ENCODE peak calls at places on chromosomes 6 and 20, in seven cellular contexts. One of them, this sample, is unnamed.

GRCh38 chr6:137689377-137689776 is 177.7 kb upstream of the TNFAIP3 start:
- DNase-seq in K562: no peak
- DNase-seq in HCT116: no peak
- DNase-seq in H1: no peak
- DNase-seq in HepG2: peak; percentile 30
- DNase-seq in GM12878: no peak
- DNase-seq in SK-N-SH: no peak
- DNase-seq in this sample: no peak

GRCh38 chr20:23795526-23795925 is 31.0 kb downstream of the CST2 start:
- DNase-seq in H1: no peak
- DNase-seq in SK-N-SH: no peak
- DNase-seq in HepG2: no peak
- DNase-seq in K562: no peak
- DNase-seq in HCT116: no peak
- DNase-seq in GM12878: no peak
- DNase-seq in this sample: no peak

GRCh38 chr20:15220009-15220656 is 882.7 kb upstream of the FLRT3 start:
- DNase-seq in H1: no peak
- DNase-seq in HCT116: no peak
- DNase-seq in GM12878: no peak
- DNase-seq in HepG2: no peak
- DNase-seq in SK-N-SH: no peak
- DNase-seq in K562: no peak
- DNase-seq in this sample: no peak

GRCh38 chr6:31663961-31664789 is 622 bp downstream of the GPANK1 start:
- DNase-seq in H1: no peak
- DNase-seq in SK-N-SH: no peak
- DNase-seq in GM12878: no peak
- DNase-seq in HepG2: no peak
- DNase-seq in HCT116: no peak
- DNase-seq in K562: peak; percentile 88
- DNase-seq in this sample: no peak

GRCh38 chr20:822651-823325 is 10.7 kb upstream of the FAM110A start:
- DNase-seq in H1: no peak
- DNase-seq in SK-N-SH: no peak
- DNase-seq in HepG2: no peak
- DNase-seq in GM12878: no peak
- DNase-seq in K562: no peak
- DNase-seq in HCT116: no peak
- DNase-seq in this sample: no peak

GRCh38 chr6:151379933-151380847 is 11.2 kb downstream of the ZBTB2 start:
- DNase-seq in K562: no peak
- DNase-seq in GM12878: no peak
- DNase-seq in H1: no peak
- DNase-seq in SK-N-SH: no peak
- DNase-seq in HepG2: no peak
- DNase-seq in HCT116: no peak
- DNase-seq in this sample: no peak

GRCh38 chr6:135183532-135184440 is 2.7 kb downstream of the MYB start:
- DNase-seq in SK-N-SH: peak; percentile 47
- DNase-seq in GM12878: no peak
- DNase-seq in H1: peak; percentile 79
- DNase-seq in HCT116: peak; percentile 83
- DNase-seq in K562: peak; percentile 77
- DNase-seq in HepG2: peak; percentile 55
- DNase-seq in this sample: peak; percentile 41

GRCh38 chr20:1734269-1734858 is 76.8 kb upstream of the SIRPG start:
- DNase-seq in H1: no peak
- DNase-seq in HepG2: peak; percentile 23
- DNase-seq in GM12878: no peak
- DNase-seq in HCT116: no peak
- DNase-seq in SK-N-SH: no peak
- DNase-seq in K562: no peak
- DNase-seq in this sample: peak; percentile 45

GRCh38 chr6:57127763-57128162 is 37.8 kb downstream of the ZNF451 start:
- DNase-seq in K562: no peak
- DNase-seq in H1: no peak
- DNase-seq in HCT116: no peak
- DNase-seq in HepG2: peak; percentile 20
- DNase-seq in GM12878: no peak
- DNase-seq in SK-N-SH: no peak
- DNase-seq in this sample: no peak

GRCh38 chr6:82751718-82752117 is 313.9 kb downstream of the UBE3D start:
- DNase-seq in K562: no peak
- DNase-seq in HepG2: no peak
- DNase-seq in GM12878: no peak
- DNase-seq in H1: no peak
- DNase-seq in SK-N-SH: no peak
- DNase-seq in HCT116: no peak
- DNase-seq in this sample: no peak

GRCh38 chr6:37011656-37012378 is 6.4 kb downstream of the FGD2 start:
- DNase-seq in SK-N-SH: no peak
- DNase-seq in H1: no peak
- DNase-seq in HCT116: no peak
- DNase-seq in K562: no peak
- DNase-seq in GM12878: no peak
- DNase-seq in HepG2: no peak
- DNase-seq in this sample: no peak

GRCh38 chr20:64080013-64080812 is at the start of gene OPRL1:
- DNase-seq in H1: peak; percentile 74
- DNase-seq in K562: no peak
- DNase-seq in SK-N-SH: no peak
- DNase-seq in HCT116: no peak
- DNase-seq in GM12878: no peak
- DNase-seq in HepG2: no peak
- DNase-seq in this sample: no peak

GRCh38 chr6:156833755-156834154 is 56.6 kb downstream of the ARID1B start:
- DNase-seq in HepG2: no peak
- DNase-seq in SK-N-SH: no peak
- DNase-seq in H1: no peak
- DNase-seq in GM12878: no peak
- DNase-seq in HCT116: no peak
- DNase-seq in K562: no peak
- DNase-seq in this sample: no peak
- TF ChIP-seq JUND in HepG2: no peak
- TF ChIP-seq JUND in SK-N-SH: no peak
- TF ChIP-seq JUND in H1: no peak
- TF ChIP-seq JUND in GM12878: no peak
- TF ChIP-seq JUND in HCT116: no peak
- TF ChIP-seq JUND in K562: no peak
- TF ChIP-seq JUND in this sample: no peak

DNA sequence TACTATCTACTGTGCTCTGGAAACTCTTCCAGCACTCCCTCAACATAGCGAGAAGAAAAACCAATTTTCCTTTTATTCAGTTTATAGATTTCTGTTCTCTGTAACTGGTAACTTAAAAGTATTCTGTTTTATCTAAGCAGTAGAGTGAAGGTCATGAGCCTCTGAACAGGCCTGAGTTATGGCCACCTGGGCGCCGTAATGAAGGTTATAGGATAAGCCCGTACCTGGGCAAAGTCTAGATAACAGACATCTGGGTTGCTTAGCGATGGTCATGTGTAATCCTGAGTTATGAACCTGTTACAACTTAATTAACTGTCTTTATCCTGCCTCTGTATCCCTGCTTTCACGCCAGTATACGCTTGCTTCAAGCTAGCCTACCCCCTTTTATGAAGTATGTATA is 13.0 kb upstream of the FAM217A start:
- DNase-seq in K562: no peak
- DNase-seq in HCT116: no peak
- DNase-seq in H1: no peak
- DNase-seq in SK-N-SH: no peak
- DNase-seq in HepG2: no peak
- DNase-seq in GM12878: no peak
- DNase-seq in this sample: no peak
- TF ChIP-seq JUND in K562: no peak
- TF ChIP-seq JUND in HCT116: no peak
- TF ChIP-seq JUND in H1: no peak
- TF ChIP-seq JUND in SK-N-SH: no peak
- TF ChIP-seq JUND in HepG2: no peak
- TF ChIP-seq JUND in GM12878: no peak
- TF ChIP-seq JUND in this sample: no peak

GRCh38 chr20:5147193-5147592 is 20.4 kb downstream of the CDS2 start:
- DNase-seq in SK-N-SH: no peak
- DNase-seq in K562: no peak
- DNase-seq in GM12878: no peak
- DNase-seq in HCT116: no peak
- DNase-seq in H1: no peak
- DNase-seq in HepG2: no peak
- DNase-seq in this sample: no peak

GRCh38 chr20:5149892-5150225 is 23.1 kb downstream of the CDS2 start:
- DNase-seq in H1: no peak
- DNase-seq in HepG2: no peak
- DNase-seq in HCT116: no peak
- DNase-seq in K562: no peak
- DNase-seq in GM12878: no peak
- DNase-seq in SK-N-SH: no peak
- DNase-seq in this sample: no peak

GRCh38 chr20:5148581-5148980 is 21.8 kb downstream of the CDS2 start:
- DNase-seq in GM12878: no peak
- DNase-seq in HepG2: no peak
- DNase-seq in H1: no peak
- DNase-seq in SK-N-SH: no peak
- DNase-seq in HCT116: no peak
- DNase-seq in K562: no peak
- DNase-seq in this sample: no peak

GRCh38 chr20:5153152-5153467 is 26.3 kb downstream of the CDS2 start:
- DNase-seq in HepG2: no peak
- DNase-seq in GM12878: no peak
- DNase-seq in SK-N-SH: no peak
- DNase-seq in H1: no peak
- DNase-seq in K562: no peak
- DNase-seq in HCT116: no peak
- DNase-seq in this sample: no peak

DNA sequence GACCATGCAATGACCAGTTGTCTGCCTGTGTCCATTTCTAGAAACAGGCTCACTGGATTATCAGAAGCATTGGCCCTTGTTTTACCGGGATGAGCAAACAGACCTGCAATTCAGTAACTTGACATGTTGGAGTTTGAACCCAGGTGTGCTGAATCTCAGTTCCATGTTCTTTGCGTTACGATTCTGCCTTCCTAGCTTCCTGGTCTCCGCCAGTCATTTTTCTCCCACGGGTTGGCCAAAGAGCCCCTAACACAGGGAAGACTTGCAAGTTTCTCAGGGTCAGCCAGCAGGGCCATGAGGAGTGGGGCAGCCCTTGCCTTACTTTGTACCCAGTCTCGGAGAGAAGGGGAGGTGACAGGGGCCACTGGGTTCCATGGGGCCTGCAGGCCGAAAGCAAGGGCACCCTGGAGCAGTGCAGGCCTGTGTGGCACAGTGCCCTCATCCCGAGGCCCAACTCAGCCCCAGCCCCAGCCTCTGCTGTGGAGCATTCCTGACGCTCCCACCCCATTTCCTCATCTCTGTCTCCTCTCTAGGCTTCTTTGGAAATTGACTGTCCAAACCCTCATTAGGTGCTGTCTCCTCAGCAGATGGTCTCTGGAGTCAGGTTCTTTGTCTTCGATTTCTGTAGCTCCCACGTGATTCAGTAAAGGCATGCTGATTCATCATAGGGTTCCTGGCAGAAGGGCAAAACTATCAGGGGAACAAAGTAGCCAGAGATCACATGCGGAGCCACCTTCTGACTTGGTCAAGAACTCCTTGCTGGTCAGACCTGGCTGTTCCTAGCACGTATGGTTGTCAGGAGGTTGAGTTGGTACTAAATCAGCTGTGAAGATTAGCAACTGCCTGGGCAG is 23.6 kb downstream of the CDS2 start:
- DNase-seq in HepG2: peak; percentile 96
- DNase-seq in SK-N-SH: no peak
- DNase-seq in HCT116: no peak
- DNase-seq in GM12878: no peak
- DNase-seq in H1: no peak
- DNase-seq in K562: no peak
- DNase-seq in this sample: no peak
- TF ChIP-seq JUND in HepG2: peak; percentile 53
- TF ChIP-seq JUND in SK-N-SH: no peak
- TF ChIP-seq JUND in HCT116: no peak
- TF ChIP-seq JUND in GM12878: no peak
- TF ChIP-seq JUND in H1: no peak
- TF ChIP-seq JUND in K562: no peak
- TF ChIP-seq JUND in this sample: no peak

DNA sequence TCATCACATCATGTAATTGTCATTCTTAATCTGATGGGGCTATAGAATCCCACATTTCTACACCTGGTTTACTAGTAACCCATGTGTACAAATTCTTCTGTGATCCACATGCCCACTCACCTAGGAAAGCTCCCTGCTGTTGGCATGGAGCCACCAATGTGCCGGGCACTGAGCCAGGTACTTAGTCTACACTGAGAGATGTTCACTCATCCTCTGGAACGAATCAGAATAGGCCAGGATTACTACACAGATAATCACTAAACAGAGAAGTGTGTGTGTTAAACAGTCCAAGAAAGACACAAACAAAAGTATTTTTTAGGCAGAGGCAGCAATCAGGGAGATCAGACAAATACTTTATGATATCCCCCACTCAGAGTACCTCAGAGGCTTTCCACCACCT is 193.2 kb upstream of the VGLL2 start:
- DNase-seq in K562: no peak
- DNase-seq in H1: no peak
- DNase-seq in HepG2: no peak
- DNase-seq in SK-N-SH: no peak
- DNase-seq in HCT116: no peak
- DNase-seq in GM12878: no peak
- DNase-seq in this sample: no peak
- TF ChIP-seq JUND in K562: no peak
- TF ChIP-seq JUND in H1: no peak
- TF ChIP-seq JUND in HepG2: no peak
- TF ChIP-seq JUND in SK-N-SH: no peak
- TF ChIP-seq JUND in HCT116: no peak
- TF ChIP-seq JUND in GM12878: no peak
- TF ChIP-seq JUND in this sample: no peak

This sample was measured in T47D.